ENCODE peak calls at places on chromosomes 13 and 19, in five cellular contexts. U is IMR-90, J is Peyer's patch, W is heart left ventricle, H is lung. Z is an unnamed sample. For H3K4me1, the result is how much of the 10 kb centered on the place peaks cover.

GRCh38 chr19:1263198-1263597 is 5.9 kb upstream of the CIRBP start:
- DNase-seq in U (no peak), J (no peak), W (no peak), H (no peak), Z (no peak)

GRCh38 chr13:112453207-112453829 is 77.2 kb downstream of the SPACA7 start:
- DNase-seq in U (no peak), J (no peak), W (no peak), H (no peak), Z (no peak)

GRCh38 chr19:40622773-40623075 is 21.6 kb downstream of the LTBP4 start:
- DNase-seq in U (no peak), J (no peak), W (peak), H (no peak), Z (no peak)

GRCh38 chr13:83450586-83450985 is 431.7 kb downstream of the SLITRK1 start:
- DNase-seq in U (no peak), J (no peak), W (no peak), H (no peak), Z (no peak)

GRCh38 chr13:97018029-97018819 is 23.9 kb upstream of the OXGR1 start:
- DNase-seq in U (peak), J (no peak), W (no peak), H (peak), Z (no peak)

GRCh38 chr13:91398413-91399188 is at the start of gene GPC5:
- DNase-seq in U (peak), J (peak), W (peak), H (peak), Z (peak)

GRCh38 chr19:13215572-13216380 is 65.6 kb downstream of the IER2 start:
- DNase-seq in U (no peak), J (no peak), W (no peak), H (no peak), Z (no peak)

GRCh38 chr13:106354961-106355360 is 180.5 kb downstream of the EFNB2 start:
- DNase-seq in U (no peak), J (no peak), W (no peak), H (no peak), Z (no peak)

GRCh38 chr19:3572132-3572854 is 451 bp upstream of the HMG20B start:
- DNase-seq in U (peak), J (peak), W (peak), H (peak), Z (peak)

GRCh38 chr19:6063576-6063961 is 46.7 kb downstream of the RFX2 start:
- DNase-seq in U (no peak), J (no peak), W (no peak), H (no peak), Z (no peak)

GRCh38 chr19:18634612-18635290 is 2.1 kb upstream of the KLHL26 start:
- DNase-seq in U (peak), J (no peak), W (no peak), H (no peak), Z (no peak)

GRCh38 chr13:95677564-95678386 is 836 bp downstream of the DNAJC3 start:
- DNase-seq in U (peak), J (no peak), W (no peak), H (peak), Z (no peak)

GRCh38 chr19:39074942-39075341 is 9.2 kb upstream of the ACP7 start:
- DNase-seq in U (no peak), J (no peak), W (no peak), H (no peak), Z (no peak)

GRCh38 chr19:40642757-40643325 is 41.7 kb downstream of the LTBP4 start:
- DNase-seq in U (no peak), J (no peak), W (no peak), H (no peak), Z (no peak)

GRCh38 chr13:95509521-95510315 is 42.8 kb upstream of the CLDN10 start:
- DNase-seq in U (peak), J (no peak), W (no peak), H (no peak), Z (no peak)

GRCh38 chr13:97367016-97367415 is 67.0 kb upstream of the RAP2A start:
- DNase-seq in U (peak), J (no peak), W (no peak), H (no peak), Z (no peak)

GRCh38 chr13:51519839-51520238 is 64.4 kb upstream of the WDFY2 start:
- DNase-seq in U (peak), J (no peak), W (no peak), H (no peak), Z (no peak)

GRCh38 chr19:9054207-9054606 is 32.7 kb upstream of the OR1M1 start:
- DNase-seq in U (no peak), J (no peak), W (no peak), H (no peak), Z (no peak)

GRCh38 chr13:59445812-59446211 is 717.9 kb downstream of the DIAPH3 start:
- DNase-seq in U (no peak), J (no peak), W (no peak), H (no peak), Z (no peak)

GRCh38 chr13:111423168-111423785 is 102.8 kb downstream of the TEX29 start:
- DNase-seq in U (no peak), J (no peak), W (no peak), H (no peak), Z (no peak)

GRCh38 chr19:45682908-45683307 is 8.8 kb downstream of the SNRPD2 start:
- DNase-seq in U (no peak), J (no peak), W (no peak), H (no peak), Z (no peak)

GRCh38 chr19:45676851-45677263 is 8.8 kb downstream of the GIPR start:
- DNase-seq in U (no peak), J (no peak), W (no peak), H (peak), Z (no peak)

GRCh38 chr19:45682117-45682516 is 9.6 kb downstream of the SNRPD2 start:
- DNase-seq in U (no peak), J (no peak), W (no peak), H (no peak), Z (no peak)

GRCh38 chr19:45681391-45682015 is 10.2 kb downstream of the SNRPD2 start:
- DNase-seq in U (peak), J (peak), W (peak), H (peak), Z (peak)

GRCh38 chr19:45677351-45678230 is 9.6 kb downstream of the GIPR start:
- DNase-seq in U (peak), J (peak), W (peak), H (peak), Z (peak)
- TF ChIP-seq CTCF in U (no peak), J (no peak), W (no peak), H (no peak), Z (no peak)

DNA sequence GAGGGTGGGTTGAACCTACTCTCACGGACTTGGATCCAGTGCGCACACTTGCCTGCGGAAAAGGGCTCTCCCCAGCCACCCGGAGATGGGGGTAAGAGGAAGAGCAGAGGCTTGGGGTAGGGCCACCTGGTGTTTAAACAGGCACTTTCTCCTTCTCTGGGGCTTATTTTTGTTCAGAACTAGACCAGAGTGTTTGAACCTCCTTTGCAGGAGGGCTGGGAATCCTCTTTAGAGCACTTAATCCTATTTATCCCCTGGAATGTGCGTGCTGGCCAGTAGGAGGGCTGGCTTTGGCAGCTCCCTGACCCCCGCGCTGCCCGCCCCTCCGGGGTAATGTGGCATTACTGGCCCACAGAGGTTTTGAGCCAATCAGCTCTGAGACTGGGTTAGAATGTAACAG is 2.0 kb downstream of the RGS9BP start:
- DNase-seq in U (no peak), J (no peak), W (no peak), H (no peak), Z (no peak)
- H3K4me1 ChIP-seq in U (under half), J (under half), W (under half), H (under half), Z (under half)

DNA sequence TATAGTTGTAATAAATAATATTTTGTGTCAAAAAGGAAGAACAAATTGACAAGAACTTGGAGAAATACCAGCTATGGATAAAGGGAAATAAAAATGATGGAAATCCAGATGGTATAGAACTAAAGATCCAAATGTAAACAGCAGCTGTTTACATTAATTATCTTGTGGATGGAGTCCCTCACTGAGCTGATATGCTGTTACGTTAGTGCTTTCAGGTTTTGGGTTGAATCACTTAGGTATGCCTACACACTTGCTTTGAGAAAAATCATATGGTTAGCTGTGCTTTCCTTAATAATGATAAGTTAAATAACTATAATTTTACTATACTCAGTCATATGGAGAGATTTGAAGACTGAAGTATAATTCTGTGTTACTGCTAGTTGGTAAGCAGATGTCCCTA is 27.7 kb downstream of the WASF3 start:
- DNase-seq in U (peak), J (no peak), W (no peak), H (no peak), Z (no peak)
- TF ChIP-seq CTCF in U (no peak), J (no peak), W (no peak), H (no peak), Z (no peak)

GRCh38 chr13:102147353-102147752 is 254.5 kb downstream of the FGF14 start:
- DNase-seq in U (no peak), J (no peak), W (no peak), H (no peak), Z (no peak)
- H3K4me1 ChIP-seq in U (under half), J (under half), W (under half), H (under half), Z (under half)

GRCh38 chr13:99057310-99057975 is 79.6 kb upstream of the DOCK9 start:
- DNase-seq in U (peak), J (no peak), W (no peak), H (no peak), Z (no peak)
- TF ChIP-seq CTCF in U (no peak), J (no peak), W (no peak), H (no peak), Z (no peak)

DNA sequence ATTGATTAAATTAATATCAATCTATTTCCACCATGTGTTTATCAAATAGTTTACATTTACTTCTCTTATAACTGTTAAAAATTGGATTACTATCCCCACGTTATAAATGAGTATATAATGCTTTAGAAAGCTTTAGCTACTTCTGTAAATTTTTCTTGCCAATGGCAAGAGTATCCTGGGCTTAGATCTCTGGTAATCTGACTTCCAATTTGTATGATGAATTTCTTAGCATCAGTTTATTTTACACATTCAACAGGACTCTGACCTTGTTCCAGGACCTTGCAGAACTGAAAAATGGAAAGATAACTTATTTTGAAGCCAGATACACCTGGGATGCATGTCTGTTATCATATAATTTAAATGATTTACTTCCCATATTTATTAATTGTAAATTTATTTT is 2759.4 kb downstream of the PCDH9 start:
- DNase-seq in U (no peak), J (no peak), W (no peak), H (no peak), Z (no peak)
- H3K4me1 ChIP-seq in U (under half), J (under half), W (under half), H (under half), Z (under half)

GRCh38 chr19:45200614-45201013 is 22.0 kb downstream of the BLOC1S3 start:
- DNase-seq in U (peak), J (no peak), W (no peak), H (no peak), Z (no peak)
- TF ChIP-seq CTCF in U (peak), J (peak), W (peak), H (peak), Z (no peak)